ENCODE peak calls at places on chromosome X, in six cellular contexts. I, M, S, V, J and X are unnamed samples.
A peak's percentile ranks its signal among the peaks of the same experiment; 100 is the strongest.

GRCh38 chrX:27675493-27675892 is 85.3 kb downstream of the DCAF8L2 start:
- DNase-seq in M (peak; percentile 16), I (no peak), S (no peak), J (no peak), V (no peak), X (no peak)

GRCh38 chrX:6681469-6681868 is 146.6 kb upstream of the VCX3A start:
- DNase-seq in V (no peak), I (no peak), J (no peak), M (no peak), S (no peak), X (no peak)

GRCh38 chrX:13755254-13755653 is 20.7 kb downstream of the OFD1 start:
- DNase-seq in I (no peak), J (no peak), M (no peak), S (no peak), V (no peak), X (no peak)

GRCh38 chrX:154804957-154805695 is at the start of gene MPP1:
- DNase-seq in J (peak; percentile 84), I (peak; percentile 82), V (peak; percentile 93), S (peak; percentile 63), M (peak; percentile 34), X (peak; percentile 74)

GRCh38 chrX:22542641-22543040 is 269.9 kb downstream of the CBLL2 start:
- DNase-seq in I (no peak), V (no peak), J (peak; percentile 16), M (no peak), S (no peak), X (no peak)

GRCh38 chrX:154648931-154649863 is 4.2 kb downstream of the CTAG2 start:
- DNase-seq in V (peak; percentile 76), I (no peak), S (no peak), M (no peak), J (no peak), X (no peak)

GRCh38 chrX:68045008-68045577 is 388.2 kb downstream of the OPHN1 start:
- DNase-seq in V (no peak), J (peak; percentile 8), S (no peak), M (no peak), I (no peak), X (no peak)

GRCh38 chrX:30713061-30713525 is 59.9 kb downstream of the GK start:
- DNase-seq in M (peak; percentile 52), V (no peak), I (no peak), S (no peak), J (peak; percentile 76), X (peak; percentile 73)

GRCh38 chrX:13285229-13285628 is 34.6 kb downstream of the ATXN3L start:
- DNase-seq in V (no peak), S (no peak), I (no peak), J (no peak), M (no peak), X (no peak)

GRCh38 chrX:29297171-29297800 is 710.0 kb downstream of the IL1RAPL1 start:
- DNase-seq in J (no peak), S (no peak), M (no peak), I (no peak), V (no peak), X (peak; percentile 30)

GRCh38 chrX:50814701-50815476 is 895 bp upstream of the SHROOM4 start:
- DNase-seq in M (no peak), I (no peak), J (no peak), S (no peak), V (no peak), X (no peak)

GRCh38 chrX:50818986-50819385 is 5.0 kb upstream of the SHROOM4 start:
- DNase-seq in S (no peak), I (no peak), J (no peak), V (no peak), M (no peak), X (no peak)

GRCh38 chrX:50813843-50814661 is at the start of gene SHROOM4:
- DNase-seq in J (peak; percentile 76), V (peak; percentile 78), M (peak; percentile 39), S (peak; percentile 59), I (no peak), X (peak; percentile 81)

DNA sequence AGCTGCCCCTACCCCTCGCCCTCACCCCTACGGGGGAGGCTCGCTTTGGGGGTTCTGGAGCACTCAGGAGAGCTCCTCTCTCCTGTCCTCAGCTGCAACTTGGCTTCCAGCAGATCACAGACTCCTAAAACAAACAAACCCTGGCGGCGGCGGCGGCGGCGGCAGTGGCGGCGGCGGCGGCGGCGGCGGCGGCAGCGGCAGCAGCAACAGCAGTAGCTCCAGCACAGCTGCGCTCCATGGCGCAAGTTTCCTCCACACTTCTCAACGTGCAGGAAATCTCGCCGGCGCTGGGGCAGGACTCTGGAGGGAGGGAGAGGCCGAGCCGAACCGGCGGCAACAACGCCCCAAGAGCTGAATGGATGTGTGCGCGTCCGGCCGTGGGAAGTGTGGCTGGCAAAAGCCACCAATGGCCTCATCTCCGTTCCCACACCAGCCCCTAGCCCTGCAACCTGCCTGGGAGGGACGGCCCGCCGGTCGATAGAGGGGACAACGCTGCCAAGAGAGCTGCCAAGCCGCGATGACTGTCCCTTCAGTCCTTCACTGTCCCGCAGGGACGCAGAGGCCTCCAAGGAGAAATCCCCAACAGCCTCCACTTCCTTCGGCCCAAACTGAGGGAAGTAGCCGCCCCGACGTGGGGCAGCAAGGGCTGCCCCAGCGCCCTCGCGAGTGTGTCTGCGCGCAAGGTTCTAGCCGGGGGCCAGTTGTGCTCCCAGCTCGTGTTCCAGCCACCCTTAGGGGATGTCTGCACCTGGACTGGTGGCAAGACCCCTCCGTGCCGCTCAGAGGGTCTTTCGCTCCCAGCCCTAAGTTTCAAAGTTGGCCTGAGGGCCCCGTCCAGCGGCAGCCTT is 775 bp downstream of the SHROOM4 start:
- DNase-seq in J (peak; percentile 64), I (no peak), S (peak; percentile 58), M (peak; percentile 12), V (peak; percentile 82), X (peak; percentile 39)
- H3K27me3 ChIP-seq in J (peaks cover 5% of the 10 kb centered on the region), I (no peaks in the 10 kb centered on the region), S (no peaks in the 10 kb centered on the region), M (no peaks in the 10 kb centered on the region), V (no peaks in the 10 kb centered on the region), X (no peaks in the 10 kb centered on the region)

GRCh38 chrX:77087529-77088169 is 359.5 kb upstream of the FGF16 start:
- DNase-seq in J (no peak), I (no peak), V (no peak), S (peak; percentile 67), M (peak; percentile 32), X (no peak)

DNA sequence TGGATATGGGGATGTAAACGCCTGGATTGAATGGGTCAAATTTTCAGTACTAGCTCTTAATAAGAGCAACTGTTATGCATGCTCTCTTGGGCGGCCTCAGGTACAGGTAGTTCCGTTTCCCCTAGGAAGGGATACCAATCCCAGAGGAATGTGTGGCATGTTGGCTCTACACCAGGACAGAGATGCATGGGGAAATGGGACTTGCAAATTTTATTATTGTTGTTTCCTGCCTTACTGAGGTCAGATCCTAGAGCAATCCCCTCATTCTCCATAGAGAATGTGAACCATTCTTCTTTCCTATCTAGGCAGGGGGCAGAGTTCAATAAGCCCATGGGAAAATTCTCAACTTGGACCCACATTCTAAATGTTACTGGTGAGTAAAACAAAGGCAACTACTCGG is 361.8 kb upstream of the FGF16 start:
- DNase-seq in M (no peak), I (no peak), S (no peak), V (no peak), J (no peak), X (peak; percentile 4)
- H3K27me3 ChIP-seq in M (no peaks in the 10 kb centered on the region), I (no peaks in the 10 kb centered on the region), S (no peaks in the 10 kb centered on the region), V (no peaks in the 10 kb centered on the region), J (no peaks in the 10 kb centered on the region), X (no peaks in the 10 kb centered on the region)

GRCh38 chrX:148298737-148299136 is 201.7 kb upstream of the AFF2 start:
- DNase-seq in S (no peak), V (no peak), J (no peak), M (no peak), I (no peak), X (no peak)
- H3K27me3 ChIP-seq in S (no peaks in the 10 kb centered on the region), V (no peaks in the 10 kb centered on the region), J (no peaks in the 10 kb centered on the region), M (no peaks in the 10 kb centered on the region), I (no peaks in the 10 kb centered on the region), X (no peaks in the 10 kb centered on the region)

DNA sequence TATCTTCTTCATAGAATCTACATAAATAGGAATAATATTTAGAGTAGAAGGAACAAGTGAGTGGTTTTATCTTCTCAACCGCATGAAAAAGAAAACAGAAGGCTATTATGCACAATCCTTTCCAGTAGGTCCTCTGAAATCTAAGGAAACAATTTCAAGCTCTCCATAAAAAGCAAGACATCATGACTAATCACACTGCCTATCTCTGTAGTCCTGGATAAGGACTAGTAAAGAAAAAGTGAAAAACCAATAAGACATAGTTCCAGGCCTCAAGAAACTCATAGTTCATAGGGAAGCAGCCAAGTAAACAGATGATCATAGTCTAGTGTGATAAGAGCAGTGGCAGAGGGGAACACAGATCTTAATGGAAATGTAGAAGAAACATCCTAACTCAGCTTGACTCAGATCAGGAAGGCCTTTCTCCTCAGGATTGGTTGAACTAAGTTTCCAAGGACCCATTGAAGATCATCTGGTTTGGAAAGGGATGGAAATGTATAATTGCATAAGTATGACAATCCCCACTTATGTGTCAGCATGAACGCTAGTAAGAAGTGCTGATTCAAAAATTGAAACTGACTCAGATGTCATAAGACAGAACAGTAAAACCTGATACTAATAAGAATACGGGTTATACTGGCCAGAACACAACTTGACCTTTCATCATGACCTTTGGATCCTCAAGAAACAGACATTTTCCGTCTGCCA is 155.3 kb downstream of the GRIA3 start:
- DNase-seq in I (no peak), J (peak; percentile 45), S (no peak), M (peak; percentile 6), V (no peak), X (no peak)
- H3K27me3 ChIP-seq in I (no peaks in the 10 kb centered on the region), J (no peaks in the 10 kb centered on the region), S (no peaks in the 10 kb centered on the region), M (no peaks in the 10 kb centered on the region), V (no peaks in the 10 kb centered on the region), X (no peaks in the 10 kb centered on the region)

GRCh38 chrX:134999469-134999868 is 8.7 kb downstream of the SMIM10 start:
- DNase-seq in M (no peak), V (no peak), I (no peak), J (peak; percentile 77), S (no peak), X (peak; percentile 43)
- H3K27me3 ChIP-seq in M (no peaks in the 10 kb centered on the region), V (no peaks in the 10 kb centered on the region), I (no peaks in the 10 kb centered on the region), J (no peaks in the 10 kb centered on the region), S (no peaks in the 10 kb centered on the region), X (no peaks in the 10 kb centered on the region)

GRCh38 chrX:87409113-87409841 is 108.3 kb upstream of the KLHL4 start:
- DNase-seq in S (peak; percentile 63), I (no peak), J (no peak), M (peak; percentile 78), V (peak; percentile 61), X (no peak)
- H3K27me3 ChIP-seq in S (no peaks in the 10 kb centered on the region), I (no peaks in the 10 kb centered on the region), J (peaks cover 12% of the 10 kb centered on the region), M (no peaks in the 10 kb centered on the region), V (no peaks in the 10 kb centered on the region), X (no peaks in the 10 kb centered on the region)

GRCh38 chrX:137034508-137034872 is 695 bp upstream of the GPR101 start:
- DNase-seq in V (no peak), M (no peak), I (no peak), S (no peak), J (no peak), X (no peak)
- H3K27me3 ChIP-seq in V (no peaks in the 10 kb centered on the region), M (peaks cover 16% of the 10 kb centered on the region), I (peaks cover 15% of the 10 kb centered on the region), S (peaks cover 5% of the 10 kb centered on the region), J (peaks cover 59% of the 10 kb centered on the region), X (peaks cover 85% of the 10 kb centered on the region)

DNA sequence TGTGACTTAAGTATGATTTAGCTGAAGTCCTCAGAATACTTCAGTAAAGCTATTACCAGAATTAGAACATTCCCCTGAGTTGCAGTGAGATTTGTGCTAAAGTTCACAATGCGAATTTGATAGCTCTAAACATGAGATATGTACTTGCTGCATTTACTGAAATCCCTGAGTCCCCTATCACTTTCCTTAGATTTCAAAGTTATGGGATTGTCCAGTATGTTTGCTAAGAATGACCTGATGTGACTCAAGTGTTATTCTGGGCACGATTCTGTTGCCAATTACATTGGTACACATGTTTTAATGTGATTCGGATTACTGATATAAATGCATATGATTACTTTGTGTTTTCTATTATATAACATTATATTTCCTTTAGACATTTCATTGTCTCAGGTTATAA is 91.3 kb upstream of the AMOT start:
- DNase-seq in M (no peak), J (no peak), V (no peak), I (no peak), S (no peak), X (no peak)
- H3K27me3 ChIP-seq in M (no peaks in the 10 kb centered on the region), J (peaks cover 9% of the 10 kb centered on the region), V (no peaks in the 10 kb centered on the region), I (no peaks in the 10 kb centered on the region), S (no peaks in the 10 kb centered on the region), X (no peaks in the 10 kb centered on the region)

GRCh38 chrX:25011589-25012432 is 4.0 kb downstream of the ARX start:
- DNase-seq in I (no peak), V (no peak), S (no peak), J (no peak), M (no peak), X (no peak)
- H3K27me3 ChIP-seq in I (no peaks in the 10 kb centered on the region), V (peaks cover 4% of the 10 kb centered on the region), S (peaks cover 48% of the 10 kb centered on the region), J (peaks cover 77% of the 10 kb centered on the region), M (peaks cover 35% of the 10 kb centered on the region), X (peaks cover 98% of the 10 kb centered on the region)